ENCODE peak calls at places on chromosome 16, in six cellular contexts. S is NCI-H748 treated with DMSO at 0.1 percent for 48 hours; B is kidney tubule cell; O is left kidney; R is stimulated activated CD4-positive, alpha-beta T cell treated with anti-CD3 and anti-CD28 coated beads, TNF-alpha, amount 100 ng/mL, for 4 hours; W is renal cortical epithelial cell. Z is an unnamed sample.

GRCh38 chr16:67516296-67517177 is 12.1 kb upstream of the RIPOR1 start:
- DNase-seq in S (no peak), B (peak; percentile 92), O (no peak), R (no peak), W (peak; percentile 91), Z (peak; percentile 74)

GRCh38 chr16:71368958-71369357 is 10.4 kb downstream of the CALB2 start:
- DNase-seq in S (no peak), B (no peak), O (no peak), R (no peak), W (no peak), Z (no peak)

GRCh38 chr16:28845173-28846079 is 722 bp downstream of the TUFM start:
- DNase-seq in S (no peak), B (peak; percentile 57), O (peak; percentile 44), R (peak; percentile 13), W (peak; percentile 56), Z (peak; percentile 74)

GRCh38 chr16:61237804-61238485 is 798.3 kb downstream of the CDH8 start:
- DNase-seq in S (no peak), B (no peak), O (no peak), R (no peak), W (no peak), Z (no peak)

GRCh38 chr16:49216593-49216992 is 65.0 kb downstream of the CBLN1 start:
- DNase-seq in S (no peak), B (no peak), O (no peak), R (no peak), W (no peak), Z (no peak)

GRCh38 chr16:27441276-27441675 is 39.3 kb downstream of the IL21R start:
- DNase-seq in S (no peak), B (no peak), O (no peak), R (no peak), W (no peak), Z (no peak)

GRCh38 chr16:29170393-29171239 is 185.8 kb downstream of the LAT start:
- DNase-seq in S (no peak), B (no peak), O (no peak), R (no peak), W (no peak), Z (no peak)

GRCh38 chr16:79769320-79770243 is 169.0 kb upstream of the MAF start:
- DNase-seq in S (no peak), B (no peak), O (no peak), R (no peak), W (peak; percentile 7), Z (no peak)

GRCh38 chr16:73064227-73064995 is 16.5 kb upstream of the ZFHX3 start:
- DNase-seq in S (no peak), B (peak; percentile 53), O (peak; percentile 65), R (no peak), W (no peak), Z (no peak)

Z was measured in Caki2.